ENCODE peak calls at places on chromosomes 13 and 19, in five cellular contexts. G is glutamatergic neuron, Y is AG08396, N is T-helper 9 cell, V is mucosa of descending colon. B is an unnamed sample.

GRCh38 chr13:70623260-70623659 is 515.0 kb upstream of the KLHL1 start:
- DNase-seq in N (no peak), V (no peak), G (no peak), Y (no peak), B (no peak)

GRCh38 chr13:110306340-110306959 is 507 bp downstream of the COL4A1 start:
- DNase-seq in Y (peak), V (no peak), N (no peak), G (no peak), B (no peak)

GRCh38 chr19:14091885-14092462 is 1.4 kb upstream of the SAMD1 start:
- DNase-seq in G (no peak), V (no peak), N (no peak), Y (peak), B (peak)

GRCh38 chr19:6473652-6474051 is 7.9 kb downstream of the DENND1C start:
- DNase-seq in N (no peak), V (no peak), G (no peak), Y (no peak), B (no peak)

GRCh38 chr19:47096721-47097120 is 16.9 kb downstream of the ZC3H4 start:
- DNase-seq in V (peak), Y (no peak), N (no peak), G (no peak), B (no peak)

GRCh38 chr13:110520431-110521295 is 40.9 kb downstream of the RAB20 start:
- DNase-seq in G (no peak), Y (peak), N (no peak), V (peak), B (no peak)

GRCh38 chr13:49353908-49354307 is 90.0 kb downstream of the CAB39L start:
- DNase-seq in Y (no peak), N (no peak), V (no peak), G (no peak), B (no peak)

GRCh38 chr19:17632577-17632976 is 55.6 kb downstream of the UNC13A start:
- DNase-seq in Y (no peak), V (no peak), G (no peak), N (no peak), B (no peak)

GRCh38 chr13:112475889-112476288 is 99.7 kb downstream of the SPACA7 start:
- DNase-seq in Y (no peak), G (no peak), N (no peak), V (no peak), B (no peak)

GRCh38 chr19:17841810-17842662 is 5.7 kb downstream of the JAK3 start:
- DNase-seq in Y (peak), N (peak), V (peak), G (peak), B (no peak)

GRCh38 chr19:30666301-30666803 is 294.2 kb downstream of the ZNF536 start:
- DNase-seq in G (peak), N (peak), Y (peak), V (peak), B (peak)

GRCh38 chr19:48513289-48514122 is 1.9 kb upstream of the LMTK3 start:
- DNase-seq in G (peak), V (peak), Y (peak), N (peak), B (peak)